ENCODE peak calls at places on chromosomes 3 and 15, in four cellular contexts. U, H, R and Y are unnamed samples. For H3K36me3, the result is how much of the 10 kb centered on the place peaks cover.

GRCh38 chr15:60423540-60423939 is 25.8 kb upstream of the ANXA2 start:
- DNase-seq in U (no peak), H (peak), R (no peak), Y (no peak)

GRCh38 chr3:135083756-135084155 is 288.7 kb downstream of the EPHB1 start:
- DNase-seq in U (no peak), H (no peak), R (no peak), Y (no peak)

GRCh38 chr15:26156041-26156440 is 292.9 kb upstream of the ATP10A start:
- DNase-seq in U (no peak), H (no peak), R (no peak), Y (no peak)

GRCh38 chr15:70566047-70566835 is 197.1 kb downstream of the UACA start:
- DNase-seq in U (no peak), H (no peak), R (no peak), Y (no peak)

GRCh38 chr15:63250312-63250965 is 27.0 kb upstream of the APH1B start:
- DNase-seq in U (no peak), H (peak), R (no peak), Y (no peak)

GRCh38 chr3:16335364-16335763 is 70.4 kb downstream of the OXNAD1 start:
- DNase-seq in U (no peak), H (no peak), R (no peak), Y (no peak)

GRCh38 chr15:40471105-40471777 is 457 bp downstream of the CHST14 start:
- DNase-seq in U (no peak), H (peak), R (no peak), Y (peak)

GRCh38 chr3:193052294-193052693 is 134.6 kb upstream of the MB21D2 start:
- DNase-seq in U (no peak), H (peak), R (no peak), Y (no peak)

GRCh38 chr15:89749951-89750559 is 994 bp downstream of the MESP1 start:
- DNase-seq in U (no peak), H (no peak), R (peak), Y (no peak)

GRCh38 chr3:83453010-83453409 is 1505.8 kb upstream of the CADM2 start:
- DNase-seq in U (no peak), H (no peak), R (no peak), Y (no peak)

GRCh38 chr3:138263104-138263503 is 66.5 kb downstream of the NME9 start:
- DNase-seq in U (no peak), H (no peak), R (no peak), Y (no peak)
- H3K36me3 ChIP-seq in U (under half), H (under half), R (half or more), Y (half or more)

GRCh38 chr15:80856400-80856799 is 77.2 kb downstream of the CEMIP start:
- DNase-seq in U (no peak), H (no peak), R (no peak), Y (no peak)
- TF ChIP-seq CTCF in U (no peak), H (peak), R (no peak), Y (peak)

DNA sequence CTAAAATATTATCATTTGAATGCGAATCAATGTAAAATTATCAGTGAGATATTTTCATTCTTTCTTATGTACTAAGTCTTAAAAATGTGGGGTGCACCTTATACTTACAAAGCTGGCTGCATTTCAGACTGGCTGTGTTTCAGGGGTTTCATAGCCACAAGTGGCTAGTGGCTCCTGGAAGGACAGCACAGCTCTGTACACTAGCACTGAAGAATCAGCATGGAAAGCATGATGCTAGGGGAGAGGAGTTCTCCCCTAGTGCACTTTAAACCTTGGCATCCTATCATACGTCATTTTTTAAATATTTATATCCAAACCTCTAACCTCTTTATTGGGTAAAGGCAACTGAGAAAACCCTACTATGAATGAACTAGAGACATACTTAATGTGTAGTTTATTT is 66.4 kb downstream of the ECT2 start:
- DNase-seq in U (no peak), H (no peak), R (no peak), Y (no peak)
- H3K36me3 ChIP-seq in U (under half), H (under half), R (under half), Y (under half)

GRCh38 chr3:139629033-139629432 is 48.7 kb downstream of the NMNAT3 start:
- DNase-seq in U (no peak), H (peak), R (no peak), Y (no peak)
- TF ChIP-seq CTCF in U (no peak), H (peak), R (no peak), Y (no peak)

DNA sequence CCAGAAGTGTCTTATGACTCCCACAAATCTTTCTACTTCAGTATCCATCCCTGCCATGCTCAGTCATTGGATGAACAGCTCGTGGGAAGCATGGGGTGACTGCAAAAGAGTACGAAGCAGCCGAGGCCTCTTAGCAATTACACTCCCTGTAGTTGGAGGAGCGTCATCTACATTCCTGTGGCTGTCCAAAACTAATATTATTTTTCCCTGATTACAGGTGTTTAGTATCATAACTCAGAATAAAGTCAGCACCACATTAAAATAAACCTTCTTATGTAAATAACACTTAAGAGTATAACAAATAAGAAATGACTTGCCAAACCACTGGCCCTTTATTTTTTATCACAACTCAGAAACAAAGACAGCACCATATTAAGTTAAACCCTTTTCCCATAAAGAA is 141.5 kb downstream of the PLOD2 start:
- DNase-seq in U (no peak), H (no peak), R (no peak), Y (no peak)
- H3K36me3 ChIP-seq in U (under half), H (under half), R (under half), Y (under half)

GRCh38 chr3:155387571-155387970 is 94.1 kb upstream of the STRIT1 start:
- DNase-seq in U (no peak), H (no peak), R (no peak), Y (no peak)

GRCh38 chr3:155388417-155388816 is 94.9 kb upstream of the STRIT1 start:
- DNase-seq in U (no peak), H (no peak), R (no peak), Y (no peak)

GRCh38 chr3:155386817-155387403 is 93.4 kb upstream of the STRIT1 start:
- DNase-seq in U (no peak), H (no peak), R (no peak), Y (no peak)

GRCh38 chr3:155385896-155386295 is 92.4 kb upstream of the STRIT1 start:
- DNase-seq in U (no peak), H (no peak), R (no peak), Y (no peak)

GRCh38 chr3:155386306-155386705 is 92.8 kb upstream of the STRIT1 start:
- DNase-seq in U (no peak), H (no peak), R (no peak), Y (no peak)
- TF ChIP-seq CTCF in U (no peak), H (no peak), R (no peak), Y (no peak)

DNA sequence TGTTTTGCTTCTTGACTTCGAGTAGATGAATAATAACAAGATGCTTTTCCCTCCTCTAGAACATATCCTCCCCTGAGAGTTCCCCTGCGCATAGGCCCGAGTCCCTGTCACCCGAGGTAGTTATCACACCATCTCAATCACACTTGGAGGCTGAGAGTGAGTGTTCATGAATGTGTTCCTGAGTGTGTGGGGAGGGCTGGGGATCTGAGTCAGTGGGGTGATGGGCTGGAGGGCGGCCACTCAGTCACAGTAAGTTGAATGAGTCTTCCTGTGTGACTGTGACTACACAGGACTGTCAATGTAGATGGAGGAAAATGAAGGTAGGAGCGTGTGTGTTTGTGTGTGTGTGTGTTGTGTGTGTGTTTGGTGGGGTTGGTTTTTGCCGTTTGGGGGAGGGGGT is 71.0 kb downstream of the SETD5 start:
- DNase-seq in U (no peak), H (no peak), R (no peak), Y (no peak)
- H3K36me3 ChIP-seq in U (half or more), H (half or more), R (half or more), Y (half or more)